ENCODE peak calls at places on chromosomes 16 and 17, in five cellular contexts. W is T-helper 2 cell; F is activated naive CD4-positive, alpha-beta T cell; X is stomach; N is ureter. Q is an unnamed sample.

GRCh38 chr16:89615596-89616090 is 2.2 kb downstream of the DPEP1 start:
- DNase-seq in F (no peak), W (no peak), N (no peak), X (peak), Q (no peak)

GRCh38 chr17:71821512-71821911 is 299.3 kb upstream of the SOX9 start:
- DNase-seq in F (no peak), W (no peak), X (no peak), N (no peak), Q (no peak)

GRCh38 chr17:59558953-59559352 is 6.5 kb upstream of the DHX40 start:
- DNase-seq in W (no peak), F (no peak), N (no peak), X (no peak), Q (no peak)

GRCh38 chr17:67637901-67638641 is 79.7 kb upstream of the NOL11 start:
- DNase-seq in F (no peak), W (no peak), X (peak), N (peak), Q (no peak)

GRCh38 chr17:7112527-7113108 is 2.0 kb downstream of the ASGR2 start:
- DNase-seq in F (no peak), W (no peak), X (no peak), N (no peak), Q (no peak)

GRCh38 chr16:8675183-8676159 is 1.1 kb downstream of the ABAT start:
- DNase-seq in N (no peak), W (peak), X (no peak), F (no peak), Q (peak)

GRCh38 chr17:17347956-17348871 is 45.0 kb downstream of the NT5M start:
- DNase-seq in X (no peak), N (no peak), W (no peak), F (no peak), Q (no peak)

GRCh38 chr16:86888240-86889044 is 310.1 kb downstream of the FOXL1 start:
- DNase-seq in W (no peak), F (no peak), N (no peak), X (no peak), Q (no peak)

GRCh38 chr16:89598199-89598598 is 15.2 kb upstream of the DPEP1 start:
- DNase-seq in W (peak), F (no peak), N (no peak), X (no peak), Q (no peak)

GRCh38 chr16:58533751-58534470 is 18.6 kb downstream of the SETD6 start:
- DNase-seq in W (no peak), F (no peak), N (no peak), X (no peak), Q (no peak)

GRCh38 chr17:66190738-66191606 is 961 bp downstream of the CEP112 start:
- DNase-seq in F (no peak), X (no peak), N (no peak), W (no peak), Q (peak)

GRCh38 chr16:2212362-2213324 is 2.0 kb upstream of the BRICD5 start:
- DNase-seq in F (no peak), N (no peak), W (no peak), X (peak), Q (no peak)

GRCh38 chr17:8855477-8856204 is 11.8 kb downstream of the PIK3R6 start:
- DNase-seq in F (no peak), X (no peak), W (no peak), N (no peak), Q (no peak)

GRCh38 chr16:50390914-50391700 is 22.3 kb upstream of the BRD7 start:
- DNase-seq in N (no peak), W (no peak), X (no peak), F (no peak), Q (no peak)

GRCh38 chr17:40535924-40536717 is 29.2 kb downstream of the CCR7 start:
- DNase-seq in N (no peak), W (no peak), F (no peak), X (no peak), Q (no peak)

GRCh38 chr16:11670171-11671131 is 2.2 kb downstream of the SNN start:
- DNase-seq in W (peak), N (peak), F (no peak), X (no peak), Q (no peak)

GRCh38 chr17:77790143-77790829 is 168.2 kb upstream of the TNRC6C start:
- DNase-seq in F (no peak), X (no peak), W (no peak), N (no peak), Q (no peak)

GRCh38 chr17:38510424-38511125 is 82.3 kb downstream of the ARHGAP23 start:
- DNase-seq in F (no peak), W (peak), X (peak), N (no peak), Q (no peak)

GRCh38 chr16:17470002-17470870 is 524 bp downstream of the XYLT1 start:
- DNase-seq in X (no peak), N (no peak), W (peak), F (no peak), Q (peak)

GRCh38 chr17:3589784-3590183 is 19.4 kb downstream of the TRPV1 start:
- DNase-seq in N (no peak), X (no peak), W (no peak), F (no peak), Q (no peak)

GRCh38 chr16:29818082-29818481 is 2.1 kb downstream of the PAGR1 start:
- DNase-seq in W (no peak), N (no peak), F (no peak), X (no peak), Q (no peak)

GRCh38 chr16:67719778-67720144 is 645 bp upstream of the GFOD2 start:
- DNase-seq in W (peak), N (no peak), X (no peak), F (no peak), Q (peak)

GRCh38 chr16:2751577-2752034 is 832 bp upstream of the SRRM2 start:
- DNase-seq in X (no peak), F (no peak), W (no peak), N (no peak), Q (peak)

GRCh38 chr16:58507195-58507962 is 7.4 kb downstream of the NDRG4 start:
- DNase-seq in N (no peak), X (peak), F (no peak), W (no peak), Q (no peak)

GRCh38 chr17:66829883-66830282 is 5.0 kb upstream of the CACNG5 start:
- DNase-seq in X (no peak), N (no peak), W (peak), F (no peak), Q (no peak)

GRCh38 chr17:43528319-43528987 is 17.7 kb downstream of the ETV4 start:
- DNase-seq in X (no peak), N (no peak), W (no peak), F (no peak), Q (no peak)

GRCh38 chr17:45775576-45776011 is 8.5 kb upstream of the CRHR1 start:
- DNase-seq in N (no peak), W (no peak), F (no peak), X (peak), Q (no peak)

GRCh38 chr17:49196520-49196919 is 13.9 kb downstream of the GNGT2 start:
- DNase-seq in X (no peak), W (no peak), F (no peak), N (no peak), Q (no peak)

GRCh38 chr16:763386-763785 is 2.9 kb downstream of the MSLN start:
- DNase-seq in N (no peak), F (no peak), W (no peak), X (no peak), Q (no peak)

GRCh38 chr16:15440852-15441251 is 6.5 kb downstream of the BMERB1 start:
- DNase-seq in N (no peak), W (no peak), X (no peak), F (no peak), Q (no peak)

GRCh38 chr17:17792551-17793377 is 44.0 kb downstream of the SREBF1 start:
- DNase-seq in X (peak), N (no peak), W (peak), F (no peak), Q (peak)

GRCh38 chr17:8188408-8188839 is 1.6 kb downstream of the BORCS6 start:
- DNase-seq in X (no peak), W (no peak), F (no peak), N (no peak), Q (no peak)

GRCh38 chr16:73771196-73771595 is 525.4 kb upstream of the PSMD7 start:
- DNase-seq in W (no peak), N (no peak), X (no peak), F (no peak), Q (no peak)

GRCh38 chr16:11225677-11226549 is 30.1 kb downstream of the SOCS1 start:
- DNase-seq in W (no peak), N (no peak), F (no peak), X (no peak), Q (no peak)

GRCh38 chr16:30797670-30798309 is 10.8 kb upstream of the ZNF629 start:
- DNase-seq in X (no peak), N (no peak), W (no peak), F (no peak), Q (no peak)

GRCh38 chr16:12575288-12575687 is 228.4 kb downstream of the CPPED1 start:
- DNase-seq in X (no peak), F (no peak), W (no peak), N (no peak), Q (no peak)

GRCh38 chr17:41733348-41734138 is 900 bp downstream of the HAP1 start:
- DNase-seq in F (no peak), X (no peak), W (no peak), N (no peak), Q (no peak)

GRCh38 chr16:50747206-50747956 is 5.5 kb downstream of the CYLD start:
- DNase-seq in F (no peak), X (no peak), N (no peak), W (peak), Q (peak)